ENCODE peak calls at places on chromosomes 6 and 20, in seven cellular contexts. V is K562, M is HCT116, Z is SK-N-SH, Q is HepG2, S is GM12878, N is H1. P is an unnamed sample. For H3K4me1, the result is how much of the 10 kb centered on the place peaks cover.

GRCh38 chr20:60630609-60631008 is 621.5 kb upstream of the CDH4 start:
- DNase-seq in S (no peak), N (peak), V (no peak), Q (no peak), M (no peak), Z (no peak), P (no peak)

GRCh38 chr6:108250240-108250866 is 10.5 kb downstream of the SNX3 start:
- DNase-seq in V (peak), N (no peak), S (no peak), Z (no peak), Q (no peak), M (peak), P (no peak)

GRCh38 chr20:709421-709820 is 33.8 kb upstream of the SCRT2 start:
- DNase-seq in Q (no peak), N (no peak), S (no peak), M (no peak), Z (peak), V (peak), P (no peak)

GRCh38 chr20:44609511-44610312 is 27.3 kb downstream of the PKIG start:
- DNase-seq in Q (peak), M (peak), V (peak), Z (peak), S (no peak), N (peak), P (peak)

GRCh38 chr20:35315199-35316020 is 23.2 kb upstream of the FAM83C start:
- DNase-seq in M (no peak), N (no peak), Z (no peak), Q (no peak), V (no peak), S (no peak), P (no peak)

GRCh38 chr6:165755583-165755982 is 92.5 kb upstream of the PDE10A start:
- DNase-seq in V (peak), Z (no peak), Q (no peak), S (no peak), N (no peak), M (no peak), P (no peak)

GRCh38 chr6:5766260-5766659 is 240.5 kb downstream of the NRN1 start:
- DNase-seq in S (no peak), Q (no peak), V (no peak), Z (peak), M (no peak), N (no peak), P (no peak)

GRCh38 chr20:46070215-46070910 is 19.4 kb downstream of the NCOA5 start:
- DNase-seq in M (no peak), N (peak), V (no peak), Q (no peak), Z (no peak), S (no peak), P (no peak)

GRCh38 chr6:30483677-30484279 is 5.5 kb upstream of the HLA-E start:
- DNase-seq in S (peak), Q (peak), V (peak), M (peak), Z (peak), N (no peak), P (no peak)

GRCh38 chr20:3603108-3603507 is 60.1 kb downstream of the GFRA4 start:
- DNase-seq in V (no peak), N (no peak), Q (no peak), M (no peak), S (no peak), Z (no peak), P (no peak)

GRCh38 chr6:152261179-152261578 is 376.0 kb downstream of the SYNE1 start:
- DNase-seq in Q (no peak), S (no peak), N (no peak), V (no peak), Z (no peak), M (no peak), P (no peak)

GRCh38 chr6:75932067-75932466 is 140.4 kb downstream of the IMPG1 start:
- DNase-seq in M (peak), N (peak), Z (peak), V (peak), S (no peak), Q (peak), P (peak)

GRCh38 chr20:21104921-21105320 is 1.2 kb downstream of the LINC00237 start:
- DNase-seq in V (no peak), Q (no peak), S (no peak), M (no peak), N (peak), Z (peak), P (no peak)

GRCh38 chr6:119978274-119978889 is 628.8 kb upstream of the MAN1A1 start:
- DNase-seq in V (peak), N (no peak), Z (peak), S (no peak), Q (peak), M (no peak), P (no peak)

GRCh38 chr6:34310846-34311245 is 62.0 kb upstream of the SMIM29 start:
- DNase-seq in M (no peak), Z (no peak), V (no peak), Q (no peak), S (no peak), N (no peak), P (no peak)

GRCh38 chr6:93789532-93789931 is 370.2 kb upstream of the EPHA7 start:
- DNase-seq in V (no peak), S (no peak), M (no peak), N (no peak), Q (no peak), Z (no peak), P (no peak)

GRCh38 chr6:108027054-108027453 is 47.5 kb downstream of the OSTM1 start:
- DNase-seq in V (no peak), N (no peak), M (no peak), Q (no peak), Z (no peak), S (no peak), P (no peak)

DNA sequence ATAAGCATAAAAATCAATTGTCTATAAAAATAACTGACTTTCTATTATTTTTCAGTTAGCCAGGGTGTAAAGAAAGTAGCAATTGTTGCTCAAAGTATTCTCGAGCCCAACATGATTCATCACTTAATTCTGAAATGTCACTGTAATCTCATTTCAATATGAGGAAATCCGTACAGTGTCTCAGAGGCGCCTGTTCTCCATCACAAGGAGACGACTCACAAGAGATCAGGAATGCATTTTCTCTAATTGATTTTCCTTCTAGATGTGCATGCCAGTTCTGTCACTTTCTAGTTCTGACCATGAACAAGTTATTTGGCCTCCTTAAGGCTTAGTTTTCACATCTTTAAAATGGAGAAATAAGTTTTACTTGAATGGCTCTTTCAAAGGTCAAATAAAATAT is 753.1 kb downstream of the MAFB start:
- DNase-seq in V (no peak), S (no peak), M (no peak), Z (no peak), N (no peak), Q (no peak), P (no peak)
- TF ChIP-seq YY1 in V (no peak), S (no peak), M (no peak), Z (no peak), N (no peak), Q (no peak), P (no peak)

GRCh38 chr6:7161845-7162244 is 54.1 kb downstream of the RREB1 start:
- DNase-seq in V (no peak), N (no peak), M (no peak), Z (no peak), S (no peak), Q (no peak), P (no peak)
- H3K4me1 ChIP-seq in V (under half), N (under half), M (under half), Z (half or more), S (under half), Q (half or more), P (under half)

DNA sequence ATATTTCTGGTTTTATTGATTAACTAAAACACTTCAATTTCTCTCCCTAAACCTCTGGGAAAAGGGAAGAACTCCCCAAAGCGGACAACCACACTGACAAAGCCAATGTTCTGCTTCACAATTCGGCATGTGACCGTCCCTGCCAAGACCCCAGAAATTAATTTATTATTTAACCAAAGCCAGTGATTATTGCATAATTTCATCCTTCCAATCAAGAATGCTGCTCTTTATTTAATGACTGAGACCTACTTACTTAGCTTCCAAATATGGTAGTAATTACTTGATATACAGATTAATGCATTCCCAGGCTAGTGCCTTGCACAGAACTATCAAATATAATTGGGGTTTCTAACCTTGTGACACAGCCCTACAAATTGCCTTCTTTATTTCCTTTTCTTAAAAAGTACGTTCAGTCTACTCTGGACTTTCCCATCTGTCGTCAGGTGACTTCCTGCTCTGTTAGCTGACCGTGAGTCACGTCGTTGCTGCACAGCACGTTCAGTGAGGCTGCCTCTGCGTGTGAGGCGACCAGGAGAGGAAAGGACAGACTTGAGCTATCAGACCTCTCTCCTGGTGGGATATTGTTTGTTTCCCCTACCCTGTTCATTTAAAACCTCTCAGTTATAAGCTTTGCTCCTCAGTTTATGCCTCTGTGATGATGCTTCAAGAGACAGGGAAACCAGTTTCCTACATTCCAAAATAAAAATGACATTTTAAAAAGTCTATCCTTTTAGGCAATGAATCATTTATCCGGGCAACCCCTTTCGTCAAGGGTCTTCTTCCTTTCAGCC is 55.7 kb upstream of the TNFAIP3 start:
- DNase-seq in V (peak), S (peak), Z (no peak), Q (peak), N (no peak), M (peak), P (no peak)
- TF ChIP-seq YY1 in V (no peak), S (no peak), Z (no peak), Q (peak), N (no peak), M (no peak), P (no peak)

DNA sequence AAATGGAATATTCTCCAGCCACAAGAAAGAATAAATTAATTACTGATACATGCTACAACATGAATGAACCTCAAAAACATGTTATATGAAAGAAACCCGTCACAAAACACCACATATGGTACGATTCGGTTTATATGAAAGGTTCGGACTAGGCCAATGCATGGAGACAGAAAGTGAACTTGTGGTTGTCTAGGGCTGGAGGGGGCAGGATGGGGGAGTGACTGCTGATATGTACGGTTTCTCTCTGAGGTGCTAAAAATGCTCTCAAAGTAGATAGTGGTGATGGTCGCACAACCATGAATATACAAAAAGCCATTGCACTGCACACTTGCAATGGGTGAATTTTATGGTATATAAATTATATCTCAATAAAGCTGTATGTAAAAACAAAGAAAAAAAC is 18.3 kb downstream of the AGPAT4 start:
- DNase-seq in Q (no peak), Z (no peak), N (no peak), V (peak), S (no peak), M (no peak), P (no peak)
- H3K4me1 ChIP-seq in Q (under half), Z (under half), N (under half), V (under half), S (under half), M (under half), P (under half)

P was measured in NT2/D1.